ENCODE peak calls at places on chromosomes 1 and 21, in eight cellular contexts. D is mammary epithelial cell, K is K562, N is fibroblast of lung, Z is MM.1S, Q is neural progenitor cell, F is astrocyte, B is trophoblast cell. M is an unnamed sample. For H3K36me3 and H3K27me3, the result is how much of the 10 kb centered on the place peaks cover.

GRCh38 chr21:39911286-39911685 is 44.0 kb downstream of the PCP4 start:
- DNase-seq in Q (peak), K (no peak), Z (peak), F (no peak), B (no peak), N (no peak), D (no peak), M (no peak)

GRCh38 chr1:232629250-232630046 is 485 bp downstream of the SIPA1L2 start:
- DNase-seq in K (no peak), Z (no peak), N (peak), F (peak), B (peak), D (peak), Q (peak), M (peak)

GRCh38 chr1:233945573-233945972 is 41.1 kb downstream of the SLC35F3 start:
- DNase-seq in B (no peak), Q (no peak), N (peak), K (no peak), D (peak), Z (no peak), F (peak), M (no peak)

GRCh38 chr1:34366875-34367624 is 190.3 kb downstream of the C1orf94 start:
- DNase-seq in Z (no peak), Q (no peak), B (no peak), D (no peak), K (no peak), F (no peak), N (no peak), M (no peak)

GRCh38 chr1:182990413-182991144 is 32.6 kb upstream of the LAMC1 start:
- DNase-seq in Q (no peak), F (peak), B (no peak), K (no peak), N (peak), D (peak), Z (no peak), M (peak)

GRCh38 chr1:30606166-30606565 is 117.2 kb downstream of the MATN1 start:
- DNase-seq in F (no peak), Q (no peak), D (no peak), Z (no peak), K (no peak), B (no peak), N (no peak), M (no peak)

GRCh38 chr1:147585640-147586383 is 44.5 kb downstream of the BCL9 start:
- DNase-seq in Z (no peak), K (no peak), D (no peak), F (peak), B (no peak), N (peak), Q (no peak), M (peak)

GRCh38 chr1:108643492-108644333 is 17.2 kb downstream of the HENMT1 start:
- DNase-seq in N (peak), Q (peak), Z (peak), B (peak), K (peak), F (peak), D (peak), M (peak)

GRCh38 chr1:63940440-63940839 is 166.6 kb downstream of the ROR1 start:
- DNase-seq in F (no peak), Q (no peak), K (no peak), N (no peak), B (no peak), D (no peak), Z (no peak), M (no peak)

GRCh38 chr1:152510503-152510902 is at the start of gene LCE5A:
- DNase-seq in Q (no peak), D (no peak), B (no peak), Z (no peak), K (no peak), F (no peak), N (no peak), M (no peak)

GRCh38 chr1:244783138-244783537 is 52.3 kb upstream of the COX20 start:
- DNase-seq in B (no peak), K (no peak), F (no peak), Z (no peak), D (no peak), Q (no peak), N (no peak), M (no peak)

GRCh38 chr1:20123696-20124450 is 4.5 kb upstream of the PLA2G2D start:
- DNase-seq in B (no peak), Q (no peak), D (peak), K (no peak), N (peak), F (peak), Z (no peak), M (no peak)

GRCh38 chr1:153649867-153650235 is 8.7 kb upstream of the SNAPIN start:
- DNase-seq in F (no peak), B (no peak), D (no peak), N (no peak), K (no peak), Z (no peak), Q (no peak), M (no peak)

GRCh38 chr21:29074783-29075182 is 1.3 kb upstream of the CCT8 start:
- DNase-seq in Z (no peak), Q (no peak), N (no peak), B (no peak), D (no peak), K (no peak), F (no peak), M (no peak)

GRCh38 chr1:19268445-19268844 is 16.8 kb downstream of the MRTO4 start:
- DNase-seq in N (no peak), Z (no peak), D (no peak), B (no peak), K (no peak), F (no peak), Q (no peak), M (no peak)

GRCh38 chr1:175839678-175840669 is 96.6 kb upstream of the TNR start:
- DNase-seq in N (no peak), D (peak), Q (no peak), B (no peak), Z (no peak), K (no peak), F (no peak), M (no peak)

GRCh38 chr1:224623743-224624333 is 7.7 kb downstream of the CNIH3 start:
- DNase-seq in Z (peak), B (no peak), D (peak), K (no peak), F (peak), N (peak), Q (no peak), M (peak)

GRCh38 chr1:203128691-203129500 is 1.4 kb downstream of the ADORA1 start:
- DNase-seq in B (no peak), F (no peak), K (no peak), Q (no peak), N (no peak), Z (no peak), D (no peak), M (no peak)

GRCh38 chr21:33425825-33426224 is 22.6 kb downstream of the IFNGR2 start:
- DNase-seq in Z (no peak), Q (no peak), F (no peak), K (no peak), B (no peak), N (no peak), D (no peak), M (no peak)

GRCh38 chr1:231029841-231030240 is 10.2 kb downstream of the FAM89A start:
- DNase-seq in K (no peak), Q (no peak), D (no peak), N (no peak), B (no peak), F (no peak), Z (no peak), M (no peak)

GRCh38 chr1:244160455-244161020 is 109.5 kb downstream of the ZBTB18 start:
- DNase-seq in N (peak), Z (no peak), Q (no peak), B (no peak), K (no peak), F (peak), D (no peak), M (no peak)

GRCh38 chr21:35399706-35400105 is 350.6 kb upstream of the RUNX1 start:
- DNase-seq in K (no peak), D (no peak), F (no peak), N (no peak), B (no peak), Z (no peak), Q (no peak), M (no peak)

GRCh38 chr1:118100686-118101300 is 84.2 kb downstream of the SPAG17 start:
- DNase-seq in F (peak), Q (no peak), Z (no peak), K (no peak), N (peak), D (peak), B (no peak), M (peak)

GRCh38 chr1:2641381-2642130 is 8.7 kb upstream of the MMEL1 start:
- DNase-seq in Z (no peak), N (no peak), D (no peak), Q (peak), B (no peak), F (no peak), K (no peak), M (no peak)

GRCh38 chr1:206110161-206110560 is 7.0 kb downstream of the AVPR1B start:
- DNase-seq in Z (no peak), K (no peak), F (no peak), D (no peak), B (no peak), N (no peak), Q (no peak), M (no peak)

GRCh38 chr1:117662667-117663066 is 56.8 kb downstream of the TENT5C start:
- DNase-seq in F (no peak), K (no peak), N (no peak), Z (no peak), B (no peak), Q (no peak), D (no peak), M (no peak)

GRCh38 chr1:172670316-172670715 is 11.4 kb downstream of the FASLG start:
- DNase-seq in Q (no peak), D (no peak), F (no peak), N (no peak), B (peak), K (no peak), Z (no peak), M (no peak)

DNA sequence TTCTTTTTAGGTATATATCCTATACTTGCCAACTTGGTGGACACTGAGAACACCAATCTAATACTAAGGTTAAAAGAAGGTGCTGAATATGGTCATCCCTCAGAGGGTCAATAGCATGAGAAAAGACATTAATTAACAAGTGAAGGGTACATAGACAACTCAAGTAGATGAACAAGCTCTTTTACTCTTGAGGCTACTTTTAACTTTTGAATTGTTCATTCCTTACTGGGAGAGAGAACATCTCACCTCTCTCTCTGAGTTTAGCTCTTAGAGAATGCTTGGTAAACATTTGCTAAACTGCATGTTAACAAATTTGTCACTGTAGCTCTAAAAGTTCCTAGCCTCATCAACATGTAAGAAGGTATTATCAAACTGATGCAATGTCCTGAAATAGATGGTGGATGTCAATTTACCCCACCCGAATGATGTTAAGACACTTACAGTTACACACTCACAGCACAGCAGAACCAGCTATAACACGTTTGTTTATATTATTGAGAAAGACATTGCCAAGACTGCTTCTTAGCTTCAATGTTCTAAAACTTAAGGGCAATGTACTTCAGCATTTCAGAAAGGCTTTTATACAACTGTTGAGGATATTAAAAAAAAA is 35.9 kb downstream of the HEATR1 start:
- DNase-seq in F (no peak), B (no peak), N (no peak), K (no peak), D (no peak), Q (no peak), Z (no peak), M (peak)
- H3K36me3 ChIP-seq in F (half or more), B (under half), N (under half), K (half or more), D (half or more), Q (under half), Z (under half), M (half or more)

GRCh38 chr21:44703731-44704635 is 7.0 kb downstream of the KRTAP10-12 start:
- DNase-seq in D (no peak), Z (no peak), Q (no peak), F (no peak), N (no peak), K (peak), B (no peak), M (no peak)
- H3K27me3 ChIP-seq in D (under half), Z (half or more), Q (half or more), F (under half), N (under half), K (half or more), B (under half), M (half or more)

GRCh38 chr1:21509351-21510112 is at the start of gene ALPL:
- DNase-seq in F (no peak), K (no peak), D (no peak), Q (peak), Z (no peak), N (no peak), B (no peak), M (no peak)

GRCh38 chr1:21511579-21512522 is 2.6 kb downstream of the ALPL start:
- DNase-seq in K (no peak), N (peak), B (peak), Z (peak), D (peak), F (peak), Q (no peak), M (peak)

GRCh38 chr1:21508580-21509350 is 458 bp upstream of the ALPL start:
- DNase-seq in F (no peak), B (peak), Z (peak), N (peak), K (peak), D (peak), Q (peak), M (peak)

GRCh38 chr1:21510885-21511578 is 1.8 kb downstream of the ALPL start:
- DNase-seq in F (no peak), Q (no peak), Z (no peak), N (peak), D (no peak), B (no peak), K (no peak), M (no peak)

DNA sequence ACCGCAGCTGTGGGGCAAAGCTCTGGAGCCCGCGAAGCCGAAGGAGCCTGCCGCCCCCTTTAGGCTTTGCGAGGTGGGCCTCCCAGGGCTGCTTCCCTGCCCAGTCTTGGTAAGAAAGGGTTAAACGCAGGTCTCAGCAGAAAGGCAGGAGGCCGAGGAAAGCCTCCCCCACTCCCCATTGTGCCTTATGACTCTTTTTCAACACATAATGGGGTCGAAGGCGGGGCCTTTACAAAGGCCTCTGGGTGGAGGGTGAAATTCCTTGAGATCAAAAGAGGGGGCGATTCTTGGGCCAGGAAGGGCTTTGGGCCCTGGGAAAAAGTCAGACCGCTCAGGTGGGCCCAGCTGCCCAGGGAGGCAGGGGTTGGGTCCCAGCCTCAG is 880 bp downstream of the ALPL start:
- DNase-seq in Z (no peak), Q (peak), B (no peak), D (no peak), N (no peak), K (no peak), F (no peak), M (no peak)
- H2AFZ ChIP-seq in Z (no peak), Q (peak), B (no peak), D (no peak), N (no peak), K (no peak), F (no peak), M (no peak)

DNA sequence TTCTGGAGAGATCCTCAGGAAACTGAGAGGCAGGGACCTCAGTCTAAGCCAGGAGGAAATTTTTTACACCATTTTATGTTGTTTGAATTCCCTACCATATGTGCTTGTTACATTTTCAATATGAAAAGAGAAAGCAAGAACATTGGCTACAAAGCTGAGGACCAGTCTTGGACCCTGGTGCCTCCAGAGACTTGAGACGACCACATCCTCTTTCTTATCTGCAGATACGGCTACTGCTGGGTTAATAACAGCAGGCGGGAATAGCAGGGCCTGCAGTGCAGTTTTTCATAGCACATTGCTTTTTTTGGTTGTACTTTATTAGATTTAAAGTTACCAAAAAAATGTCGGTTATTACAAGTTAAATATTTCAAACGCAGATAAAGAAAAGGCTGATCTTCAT is 3.9 kb downstream of the KDM4A start:
- DNase-seq in Q (no peak), D (no peak), F (no peak), K (no peak), Z (no peak), B (no peak), N (no peak), M (no peak)
- H3K36me3 ChIP-seq in Q (under half), D (under half), F (under half), K (under half), Z (under half), B (under half), N (under half), M (half or more)

GRCh38 chr1:179809506-179810366 is 66.6 kb downstream of the FAM163A start:
- DNase-seq in N (peak), K (peak), B (peak), D (peak), Q (peak), F (peak), Z (peak), M (peak)
- H3K27me3 ChIP-seq in N (under half), K (half or more), B (under half), D (under half), Q (under half), F (under half), Z (under half), M (under half)

GRCh38 chr1:155320252-155320651 is 442 bp upstream of the RUSC1 start:
- DNase-seq in Z (no peak), K (no peak), N (no peak), D (no peak), F (no peak), Q (no peak), B (no peak), M (no peak)

GRCh38 chr1:155322571-155322952 is 1.9 kb downstream of the RUSC1 start:
- DNase-seq in B (no peak), N (peak), D (peak), F (no peak), Q (peak), K (no peak), Z (no peak), M (peak)

GRCh38 chr1:155321577-155322497 is 1.1 kb downstream of the RUSC1 start:
- DNase-seq in K (no peak), Z (no peak), F (no peak), Q (peak), B (no peak), D (peak), N (no peak), M (peak)

GRCh38 chr1:155319536-155319935 is 1.2 kb upstream of the RUSC1 start:
- DNase-seq in K (no peak), Z (no peak), Q (no peak), B (no peak), D (no peak), F (no peak), N (no peak), M (no peak)

GRCh38 chr1:155320661-155321576 is at the start of gene RUSC1:
- DNase-seq in N (peak), Q (peak), F (no peak), B (peak), D (no peak), K (peak), Z (no peak), M (peak)
- H2AFZ ChIP-seq in N (no peak), Q (peak), F (peak), B (no peak), D (no peak), K (no peak), Z (no peak), M (peak)